ENCODE peak calls at places on chromosomes 11 and 22, in six cellular contexts. W is GM12878, U is HepG2, H is HCT116, J is hepatocyte, O is fibroblast of lung. M is an unnamed sample.

GRCh38 chr11:43736502-43737193 is 56.1 kb downstream of the HSD17B12 start:
- DNase-seq in W (no peak), U (peak), H (no peak), J (no peak), O (peak), M (peak)

GRCh38 chr22:45832959-45833580 is 143.9 kb downstream of the WNT7B start:
- DNase-seq in W (no peak), U (no peak), H (no peak), J (no peak), O (no peak), M (no peak)

GRCh38 chr22:21587803-21588611 is 20.5 kb downstream of the UBE2L3 start:
- DNase-seq in W (peak), U (no peak), H (no peak), J (no peak), O (peak), M (no peak)

GRCh38 chr11:107182983-107183382 is 164.7 kb upstream of the GUCY1A2 start:
- DNase-seq in W (no peak), U (no peak), H (no peak), J (no peak), O (peak), M (no peak)

GRCh38 chr22:29040385-29041275 is 21.0 kb downstream of the C22orf31 start:
- DNase-seq in W (peak), U (peak), H (peak), J (peak), O (peak), M (peak)

GRCh38 chr11:48036011-48036410 is 55.7 kb downstream of the PTPRJ start:
- DNase-seq in W (no peak), U (no peak), H (no peak), J (no peak), O (peak), M (no peak)

GRCh38 chr11:126411971-126412381 is 56.5 kb downstream of the ST3GAL4 start:
- DNase-seq in W (no peak), U (no peak), H (no peak), J (no peak), O (no peak), M (no peak)

GRCh38 chr11:41320233-41320993 is 139.0 kb downstream of the LRRC4C start:
- DNase-seq in W (no peak), U (no peak), H (no peak), J (no peak), O (peak), M (no peak)

GRCh38 chr11:57458410-57459111 is 1.8 kb upstream of the RTN4RL2 start:
- DNase-seq in W (no peak), U (no peak), H (no peak), J (peak), O (no peak), M (no peak)

GRCh38 chr11:9765320-9766101 is 101.6 kb downstream of the SWAP70 start:
- DNase-seq in W (no peak), U (peak), H (no peak), J (peak), O (peak), M (peak)

GRCh38 chr22:44338183-44338812 is 25.5 kb upstream of the SHISAL1 start:
- DNase-seq in W (no peak), U (no peak), H (no peak), J (no peak), O (no peak), M (no peak)

GRCh38 chr11:75325713-75326438 is 25.6 kb downstream of the ARRB1 start:
- DNase-seq in W (no peak), U (no peak), H (peak), J (peak), O (peak), M (peak)

GRCh38 chr22:46175631-46176030 is 25.3 kb downstream of the PPARA start:
- DNase-seq in W (no peak), U (no peak), H (no peak), J (no peak), O (peak), M (no peak)

GRCh38 chr11:133082851-133083488 is 449.3 kb downstream of the OPCML start:
- DNase-seq in W (no peak), U (peak), H (no peak), J (peak), O (peak), M (peak)

GRCh38 chr22:44659140-44659539 is 42.9 kb upstream of the PRR5 start:
- DNase-seq in W (no peak), U (no peak), H (no peak), J (peak), O (no peak), M (no peak)

GRCh38 chr22:25759825-25760231 is 17.8 kb downstream of the MYO18B start:
- DNase-seq in W (no peak), U (peak), H (no peak), J (peak), O (peak), M (peak)

GRCh38 chr11:13216019-13217006 is 61.3 kb upstream of the BMAL1 start:
- DNase-seq in W (no peak), U (peak), H (peak), J (peak), O (peak), M (peak)

DNA sequence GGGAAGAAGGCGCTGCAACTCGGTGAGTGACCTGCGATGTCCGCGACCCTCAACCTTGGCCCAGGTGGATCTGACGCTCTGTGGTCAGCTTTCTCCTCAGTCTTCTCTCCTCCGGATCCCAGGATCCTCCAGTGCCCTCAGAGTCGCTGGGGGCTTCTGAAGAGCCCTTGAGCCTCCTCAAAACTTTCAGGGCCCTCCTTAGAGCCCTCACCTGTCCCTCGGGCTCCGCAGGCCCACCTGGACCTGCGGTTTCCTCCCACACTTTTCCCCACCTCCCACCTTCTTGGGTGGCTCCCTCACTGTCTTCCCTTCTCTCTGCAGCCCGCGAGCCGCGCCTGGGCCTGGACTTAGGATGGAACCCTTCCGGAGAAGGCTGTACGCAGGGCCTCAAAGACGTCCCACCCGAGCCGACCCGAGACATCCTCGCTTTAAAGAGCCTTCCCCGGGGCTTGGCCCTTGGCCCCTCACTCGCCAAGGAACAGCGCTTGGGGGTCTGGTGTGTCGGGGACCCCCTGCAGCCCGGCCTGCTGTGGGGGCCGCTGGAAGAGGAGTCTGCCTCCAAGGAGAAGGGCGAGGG is 335 bp downstream of the ZNF408 start:
- DNase-seq in W (no peak), U (no peak), H (no peak), J (no peak), O (no peak), M (no peak)
- TF ChIP-seq EZH2 in W (no peak), U (no peak), H (no peak), J (no peak), O (no peak), M (no peak)

GRCh38 chr22:23521442-23522113 is 58.5 kb downstream of the IGLL1 start:
- DNase-seq in W (peak), U (peak), H (peak), J (peak), O (peak), M (peak)

GRCh38 chr22:23524226-23524625 is 55.9 kb downstream of the IGLL1 start:
- DNase-seq in W (no peak), U (no peak), H (no peak), J (no peak), O (no peak), M (no peak)

GRCh38 chr22:23522642-23523251 is 57.3 kb downstream of the IGLL1 start:
- DNase-seq in W (no peak), U (peak), H (no peak), J (peak), O (peak), M (peak)

GRCh38 chr22:23525510-23525909 is 54.6 kb downstream of the IGLL1 start:
- DNase-seq in W (no peak), U (no peak), H (no peak), J (no peak), O (no peak), M (no peak)

DNA sequence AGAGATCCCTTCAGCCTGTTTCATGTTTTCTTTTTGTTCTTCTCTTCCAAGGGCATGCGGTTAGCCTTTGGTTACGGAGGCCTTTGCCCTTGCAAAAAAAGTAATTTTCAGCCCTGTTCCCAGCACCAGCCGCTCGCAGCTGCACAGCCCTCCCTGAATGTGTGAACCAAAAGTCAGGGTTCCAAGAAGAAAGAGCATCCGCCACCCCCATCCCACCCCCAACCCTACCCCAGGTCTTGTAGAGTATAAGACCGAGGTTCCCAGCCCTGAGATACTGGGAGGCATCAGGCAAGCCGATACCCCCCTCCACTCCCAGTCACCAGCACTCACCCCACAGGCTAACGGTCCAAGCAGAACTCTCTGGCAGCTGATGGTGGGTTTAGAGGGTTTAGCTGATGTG is 56.3 kb downstream of the IGLL1 start:
- DNase-seq in W (no peak), U (no peak), H (no peak), J (no peak), O (no peak), M (no peak)
- H2AFZ ChIP-seq in W (no peak), U (no peak), H (no peak), J (no peak), O (no peak), M (no peak)

GRCh38 chr11:69638941-69639681 is 1.8 kb upstream of the CCND1 start:
- DNase-seq in W (no peak), U (peak), H (peak), J (peak), O (peak), M (peak)
- TF ChIP-seq EZH2 in W (no peak), U (no peak), H (no peak), J (no peak), O (no peak), M (no peak)

DNA sequence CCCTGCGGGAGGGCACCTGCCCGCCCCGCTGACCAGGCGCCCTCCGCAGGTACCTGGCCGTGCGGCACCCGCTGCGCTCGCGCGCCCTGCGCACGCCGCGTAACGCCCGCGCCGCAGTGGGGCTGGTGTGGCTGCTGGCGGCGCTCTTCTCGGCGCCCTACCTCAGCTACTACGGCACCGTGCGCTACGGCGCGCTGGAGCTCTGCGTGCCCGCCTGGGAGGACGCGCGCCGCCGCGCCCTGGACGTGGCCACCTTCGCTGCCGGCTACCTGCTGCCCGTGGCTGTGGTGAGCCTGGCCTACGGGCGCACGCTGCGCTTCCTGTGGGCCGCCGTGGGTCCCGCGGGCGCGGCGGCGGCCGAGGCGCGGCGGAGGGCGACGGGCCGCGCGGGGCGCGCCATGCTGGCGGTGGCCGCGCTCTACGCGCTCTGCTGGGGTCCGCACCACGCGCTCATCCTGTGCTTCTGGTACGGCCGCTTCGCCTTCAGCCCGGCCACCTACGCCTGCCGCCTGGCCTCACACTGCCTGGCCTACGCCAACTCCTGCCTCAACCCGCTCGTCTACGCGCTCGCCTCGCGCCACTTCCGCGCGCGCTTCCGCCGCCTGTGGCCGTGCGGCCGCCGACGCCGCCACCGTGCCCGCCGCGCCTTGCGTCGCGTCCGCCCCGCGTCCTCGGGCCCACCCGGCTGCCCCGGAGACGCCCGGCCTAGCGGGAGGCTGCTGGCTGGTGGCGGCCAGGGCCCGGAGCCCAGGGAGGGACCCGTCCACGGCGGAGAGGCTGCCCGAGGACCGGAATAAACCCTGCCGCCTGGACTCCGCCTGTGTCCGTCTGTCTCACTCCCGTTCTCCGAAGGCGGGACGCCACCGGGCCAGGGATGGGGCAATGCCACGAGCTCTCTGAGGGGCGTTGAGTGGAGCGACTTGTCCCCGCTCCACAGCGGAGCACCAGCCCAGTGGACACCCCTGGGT is 1.8 kb downstream of the GALR3 start:
- DNase-seq in W (no peak), U (no peak), H (no peak), J (no peak), O (peak), M (no peak)
- H2AFZ ChIP-seq in W (no peak), U (no peak), H (no peak), J (no peak), O (peak), M (peak)

GRCh38 chr11:102163368-102163767 is 53.1 kb downstream of the YAP1 start:
- DNase-seq in W (no peak), U (no peak), H (no peak), J (no peak), O (no peak), M (no peak)

GRCh38 chr11:102166175-102166574 is 55.9 kb downstream of the YAP1 start:
- DNase-seq in W (no peak), U (no peak), H (no peak), J (no peak), O (no peak), M (no peak)

GRCh38 chr11:102171101-102171500 is 60.9 kb downstream of the YAP1 start:
- DNase-seq in W (no peak), U (no peak), H (no peak), J (no peak), O (peak), M (peak)

GRCh38 chr11:102172127-102172848 is 62.0 kb downstream of the YAP1 start:
- DNase-seq in W (no peak), U (no peak), H (no peak), J (no peak), O (peak), M (peak)

DNA sequence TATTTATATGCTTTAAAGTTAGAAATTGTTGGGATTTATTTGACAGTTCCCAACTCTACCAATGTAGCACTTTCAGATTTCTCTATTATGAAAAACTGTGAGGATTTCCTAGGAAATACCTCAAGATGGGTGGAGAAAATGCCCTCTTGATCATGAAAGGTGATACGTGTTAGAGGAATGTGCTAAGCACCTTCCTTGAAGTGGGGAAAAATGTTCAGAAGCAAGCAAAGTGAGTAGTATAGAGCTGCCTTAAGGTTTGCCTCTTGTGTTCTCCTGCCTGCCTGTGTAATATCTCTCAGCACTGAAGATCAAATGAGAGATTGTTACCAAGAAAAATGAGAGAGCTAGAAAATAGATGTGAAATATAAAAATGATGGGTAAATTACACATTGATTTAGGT is 58.2 kb downstream of the YAP1 start:
- DNase-seq in W (no peak), U (no peak), H (no peak), J (no peak), O (peak), M (no peak)
- TF ChIP-seq EZH2 in W (no peak), U (no peak), H (no peak), J (no peak), O (no peak), M (no peak)

DNA sequence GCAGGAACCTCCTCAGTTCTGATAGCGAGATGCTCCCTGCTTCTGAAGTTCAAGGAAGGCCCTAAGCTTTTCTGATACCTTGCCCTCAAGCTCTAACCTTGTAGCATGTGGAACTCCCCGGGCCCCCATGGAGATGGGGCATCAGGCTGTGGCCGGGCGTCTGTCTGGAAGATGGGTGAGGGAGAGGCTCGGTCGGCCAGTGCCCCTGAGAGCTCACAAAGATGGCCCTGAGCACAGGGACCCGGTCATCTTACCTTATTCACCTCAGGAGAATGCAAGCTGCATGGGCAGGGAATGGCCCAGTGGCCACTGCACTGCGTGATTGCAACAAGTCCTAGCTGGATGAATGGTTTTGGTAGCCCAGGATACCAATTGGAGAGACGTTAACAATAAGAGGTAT is 830.3 kb downstream of the TBC1D22A start:
- DNase-seq in W (no peak), U (no peak), H (no peak), J (no peak), O (no peak), M (no peak)
- H2AFZ ChIP-seq in W (no peak), U (no peak), H (no peak), J (no peak), O (no peak), M (no peak)

DNA sequence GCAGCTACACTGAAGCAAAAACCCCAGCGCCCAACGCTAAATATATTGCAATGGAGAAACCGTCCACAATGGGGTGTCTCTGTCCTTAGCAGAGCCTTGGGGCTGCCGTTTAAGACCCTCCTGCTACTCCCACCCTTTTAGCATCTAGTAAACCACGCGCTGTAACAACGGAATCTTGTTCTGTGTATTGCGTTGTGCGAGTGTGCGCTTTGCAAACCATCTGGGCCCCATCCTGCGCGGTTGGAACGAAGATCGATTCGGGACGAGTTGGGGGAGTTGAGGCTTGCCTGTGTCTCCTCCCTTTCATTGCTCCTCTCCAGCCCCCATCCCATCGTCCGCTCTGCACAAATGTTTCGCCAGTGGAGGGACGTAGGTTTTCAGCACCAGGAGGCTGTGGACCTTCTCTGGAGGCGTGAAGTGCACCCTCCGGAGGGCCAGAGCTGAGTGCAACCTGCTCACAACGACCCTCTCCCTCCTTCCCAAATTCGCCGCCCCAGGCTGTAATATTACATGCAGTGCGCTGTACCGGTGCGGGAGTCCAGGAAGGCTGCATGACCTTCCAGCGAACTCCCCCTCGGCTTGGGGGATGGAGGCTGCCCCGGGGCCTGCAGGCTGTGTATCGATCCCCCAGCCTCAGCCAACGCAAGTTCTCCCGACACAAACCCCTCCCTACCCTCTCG is 1.6 kb upstream of the KMT2A start:
- DNase-seq in W (no peak), U (no peak), H (no peak), J (peak), O (peak), M (peak)
- TF ChIP-seq EZH2 in W (no peak), U (no peak), H (no peak), J (no peak), O (no peak), M (no peak)

DNA sequence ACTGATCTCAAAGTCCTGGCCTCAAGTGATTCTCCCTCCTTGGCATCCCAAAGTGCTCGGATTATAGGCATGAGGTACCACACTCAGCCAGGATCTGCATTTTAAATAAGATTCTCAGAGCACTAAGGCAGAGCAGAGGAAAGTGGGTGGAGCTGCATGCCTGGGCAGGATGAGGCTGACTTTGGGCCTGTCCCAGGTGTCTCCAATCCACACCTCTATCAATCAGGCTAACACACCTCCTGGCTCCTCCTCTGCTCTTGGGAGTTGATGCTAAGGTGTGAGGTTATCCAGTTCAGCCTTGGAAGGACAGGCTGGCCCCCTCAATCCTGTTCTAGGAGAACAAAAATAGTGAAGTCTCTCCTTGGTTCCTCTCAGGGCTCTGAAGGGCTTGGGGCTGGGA is 30.2 kb upstream of the P2RY2 start:
- DNase-seq in W (no peak), U (no peak), H (no peak), J (no peak), O (no peak), M (no peak)
- H2AFZ ChIP-seq in W (no peak), U (no peak), H (no peak), J (no peak), O (no peak), M (no peak)

M was measured in endothelial cell of umbilical vein.